ENCODE peak calls at places on chromosomes 3 and 15, in ten cellular contexts. K is gastrocnemius medialis, A is HCT116, M is A549, C is body of pancreas, N is right lobe of liver, H is upper lobe of left lung, J is HepG2, U is GM12878, I is heart left ventricle. Q is an unnamed sample.

GRCh38 chr3:170137971-170138370 is 43.6 kb downstream of the PHC3 start:
- ATAC-seq in C (no peak), A (no peak), J (no peak), H (no peak), U (no peak), K (no peak), M (no peak), N (no peak), I (no peak), Q (no peak)

GRCh38 chr3:16801223-16801622 is 83.5 kb upstream of the PLCL2 start:
- ATAC-seq in J (no peak), C (no peak), M (no peak), I (no peak), K (peak), U (peak), H (peak), N (peak), A (no peak), Q (peak)

GRCh38 chr3:159922861-159923312 is 65.7 kb upstream of the IL12A start:
- ATAC-seq in J (no peak), N (no peak), C (no peak), A (no peak), M (no peak), H (peak), U (peak), K (no peak), I (no peak), Q (no peak)

GRCh38 chr3:105033081-105033480 is 333.6 kb upstream of the ALCAM start:
- ATAC-seq in A (no peak), I (no peak), J (no peak), U (no peak), N (no peak), K (no peak), M (no peak), H (no peak), C (peak), Q (no peak)

GRCh38 chr3:9414822-9415221 is 17.4 kb downstream of the SETD5 start:
- ATAC-seq in H (no peak), N (peak), M (no peak), U (no peak), C (no peak), K (no peak), I (no peak), A (no peak), J (no peak), Q (no peak)

GRCh38 chr3:114558271-114558670 is 264.4 kb downstream of the TIGIT start:
- ATAC-seq in I (no peak), C (peak), M (no peak), N (no peak), J (no peak), U (no peak), K (peak), A (no peak), H (no peak), Q (no peak)

GRCh38 chr3:53256704-53257055 is 858 bp upstream of the TKT start:
- ATAC-seq in N (no peak), I (no peak), C (no peak), J (no peak), M (no peak), A (no peak), H (no peak), K (no peak), U (no peak), Q (no peak)

GRCh38 chr3:23785097-23785645 is 20.6 kb upstream of the UBE2E1 start:
- ATAC-seq in U (no peak), A (no peak), K (no peak), N (no peak), I (no peak), J (no peak), C (no peak), H (no peak), M (no peak), Q (no peak)

GRCh38 chr3:130956281-130956680 is 62.4 kb downstream of the ATP2C1 start:
- ATAC-seq in J (no peak), M (no peak), K (no peak), C (no peak), I (no peak), U (no peak), H (no peak), A (no peak), N (no peak), Q (no peak)

GRCh38 chr3:23748398-23749110 is 57.2 kb upstream of the UBE2E1 start:
- ATAC-seq in J (no peak), A (no peak), K (peak), C (peak), N (no peak), I (no peak), H (peak), U (peak), M (peak), Q (peak)

GRCh38 chr3:121989943-121990342 is 32.1 kb downstream of the ILDR1 start:
- ATAC-seq in H (no peak), A (no peak), K (no peak), M (no peak), N (peak), I (no peak), J (peak), C (peak), U (no peak), Q (no peak)

GRCh38 chr3:114393367-114394072 is 99.7 kb downstream of the TIGIT start:
- ATAC-seq in I (no peak), M (no peak), C (no peak), H (peak), N (no peak), J (no peak), U (no peak), K (peak), A (no peak), Q (peak)

GRCh38 chr15:85443046-85443445 is 62.6 kb downstream of the AKAP13 start:
- ATAC-seq in C (no peak), J (no peak), U (peak), H (no peak), A (no peak), I (no peak), K (no peak), M (no peak), N (no peak), Q (no peak)

GRCh38 chr3:42476225-42477160 is 25.9 kb upstream of the VIPR1 start:
- ATAC-seq in C (peak), A (peak), N (peak), I (peak), J (no peak), M (peak), H (peak), U (no peak), K (no peak), Q (peak)

GRCh38 chr3:138257986-138258385 is 70.9 kb downstream of the ARMC8 start:
- ATAC-seq in C (no peak), K (no peak), H (no peak), U (peak), J (no peak), I (no peak), N (no peak), A (no peak), M (no peak), Q (no peak)

GRCh38 chr3:184618793-184619192 is 57.2 kb downstream of the EPHB3 start:
- ATAC-seq in K (no peak), N (peak), M (no peak), C (no peak), U (no peak), J (no peak), H (peak), A (no peak), I (no peak), Q (peak)

GRCh38 chr15:63626955-63627354 is 29.8 kb downstream of the FBXL22 start:
- ATAC-seq in A (no peak), K (no peak), M (no peak), H (no peak), I (no peak), C (no peak), N (no peak), J (no peak), U (peak), Q (no peak)

GRCh38 chr3:24161841-24162240 is 216.8 kb downstream of the NR1D2 start:
- ATAC-seq in I (no peak), K (no peak), N (no peak), H (no peak), C (no peak), J (no peak), U (no peak), A (no peak), M (no peak), Q (no peak)

GRCh38 chr3:13473020-13473419 is 7.1 kb upstream of the HDAC11 start:
- ATAC-seq in J (no peak), K (no peak), C (no peak), H (no peak), U (no peak), N (no peak), I (no peak), M (no peak), A (no peak), Q (no peak)

GRCh38 chr3:78994174-78995027 is 773.4 kb downstream of the ROBO1 start:
- ATAC-seq in C (no peak), K (no peak), H (no peak), U (no peak), I (no peak), M (no peak), J (peak), A (no peak), N (no peak), Q (no peak)

GRCh38 chr3:15572138-15572537 is 29.2 kb downstream of the HACL1 start:
- ATAC-seq in A (no peak), U (no peak), N (peak), K (no peak), C (peak), J (no peak), M (no peak), H (no peak), I (no peak), Q (no peak)

DNA sequence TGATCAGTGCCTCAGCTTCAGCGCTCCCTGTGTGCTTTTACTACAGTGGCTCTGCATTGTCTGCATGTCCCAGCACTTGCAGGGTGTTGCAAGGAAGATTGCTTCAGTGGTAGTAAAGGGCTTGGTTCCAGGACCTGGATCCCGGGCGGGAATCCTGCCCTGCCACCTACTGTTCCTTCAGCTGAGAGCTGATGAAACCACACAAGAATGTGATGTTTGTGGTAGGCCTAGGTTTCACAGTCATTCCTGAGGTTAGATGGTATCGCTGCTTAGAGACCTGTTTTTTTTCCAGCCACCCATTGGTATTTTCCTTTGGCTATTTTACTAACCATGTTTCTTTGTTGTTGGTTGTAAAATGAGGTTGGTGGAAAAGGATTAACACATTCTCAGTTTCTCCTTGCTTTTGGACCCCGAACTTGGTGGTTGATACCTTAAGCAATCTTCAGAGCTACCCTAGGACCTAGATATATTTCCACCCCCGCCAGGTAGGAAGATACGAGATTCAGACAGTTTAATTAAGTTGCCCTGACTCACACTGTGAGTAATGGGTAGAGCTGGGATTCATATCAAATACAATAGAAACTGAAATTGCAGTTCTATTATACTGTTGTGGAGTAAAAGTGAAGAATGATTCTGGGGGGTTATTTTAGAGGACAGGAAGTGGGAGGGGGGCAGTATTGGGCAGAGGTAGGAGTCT is 11.4 kb downstream of the GPR87 start:
- ATAC-seq in I (no peak), C (peak), K (peak), H (peak), N (peak), M (peak), U (no peak), J (peak), A (peak), Q (peak)
- H3K27ac ChIP-seq in I (no peak), C (no peak), K (no peak), H (no peak), N (no peak), M (peak), U (no peak), J (no peak), A (peak), Q (no peak)

GRCh38 chr15:72379856-72380255 is 4.0 kb upstream of the HEXA start:
- ATAC-seq in N (no peak), C (no peak), J (no peak), A (no peak), K (no peak), I (no peak), H (no peak), M (no peak), U (no peak), Q (no peak)

GRCh38 chr15:72375501-72375845 is 341 bp downstream of the HEXA start:
- ATAC-seq in J (peak), H (peak), K (peak), N (peak), C (peak), U (peak), M (peak), A (peak), I (peak), Q (peak)

GRCh38 chr15:72380743-72381142 is 4.9 kb upstream of the HEXA start:
- ATAC-seq in K (no peak), C (no peak), N (no peak), J (no peak), A (no peak), H (no peak), M (no peak), U (no peak), I (no peak), Q (no peak)

DNA sequence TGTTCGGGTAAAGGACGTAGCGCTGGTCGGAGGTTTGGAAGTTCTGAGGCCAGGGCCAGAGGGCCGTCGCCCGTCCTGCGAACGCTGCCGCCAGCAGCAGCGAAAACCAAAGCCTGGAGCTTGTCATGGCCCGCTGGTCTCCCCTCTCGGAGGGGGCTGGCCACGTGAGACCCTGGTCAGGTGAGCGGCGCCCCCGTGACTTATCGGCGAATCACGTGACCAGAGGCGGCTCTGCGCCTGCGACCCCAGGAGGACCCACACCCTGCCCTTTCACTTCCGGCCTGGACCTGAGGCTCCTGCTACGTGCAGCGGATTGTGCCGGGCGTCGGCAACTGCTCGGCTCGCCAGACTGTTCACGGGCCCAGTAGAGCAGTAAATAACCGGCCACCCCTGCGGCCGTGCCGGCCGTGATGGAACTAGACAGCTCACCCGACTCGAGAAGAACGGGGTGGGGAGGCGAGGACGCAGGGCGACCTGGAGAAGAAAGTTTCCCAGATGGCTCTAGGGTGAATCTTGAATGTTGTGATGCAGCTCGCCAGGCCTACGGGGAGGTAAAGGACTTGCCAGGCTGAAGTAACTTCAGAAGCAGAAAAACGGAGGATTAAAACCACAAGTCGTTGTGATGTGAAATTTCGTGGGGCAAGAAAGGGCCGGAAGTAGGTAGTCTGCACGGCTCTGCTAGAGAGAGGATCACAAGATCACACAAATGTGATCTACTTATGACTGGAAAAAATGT is at the start of gene HEXA:
- ATAC-seq in M (peak), I (peak), C (peak), U (peak), H (peak), K (peak), N (peak), J (peak), A (peak), Q (peak)
- TF ChIP-seq POLR2A in M (peak), I (peak), C (peak), U (peak), H (peak), K (peak), N (peak), J (peak), A (no peak), Q (peak)

DNA sequence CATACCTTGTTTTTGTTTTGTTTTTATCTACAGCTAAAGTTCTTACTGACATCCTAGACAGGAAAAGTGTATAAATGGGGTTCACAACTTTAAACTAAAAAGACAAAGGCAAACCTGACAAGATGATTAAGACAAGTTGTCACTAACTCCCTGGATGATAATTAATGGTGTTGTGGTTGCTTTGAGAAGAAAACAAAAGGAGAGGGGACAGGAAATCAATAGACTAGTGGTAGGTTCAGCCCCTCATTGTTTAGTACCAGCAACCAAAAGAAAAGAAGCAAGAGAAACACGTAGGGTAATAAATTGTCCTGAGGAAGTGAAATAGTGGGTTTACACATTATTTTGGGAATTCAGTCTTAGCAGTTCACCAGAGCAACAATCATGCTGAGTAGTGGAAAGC is 78.8 kb downstream of the BFSP2 start:
- ATAC-seq in H (no peak), K (no peak), N (no peak), U (no peak), I (no peak), C (no peak), A (no peak), J (no peak), M (no peak), Q (no peak)
- H3K27ac ChIP-seq in H (no peak), K (no peak), N (no peak), U (peak), I (no peak), C (no peak), A (no peak), J (no peak), M (no peak), Q (no peak)

GRCh38 chr3:156787926-156788663 is 38.1 kb upstream of the LEKR1 start:
- ATAC-seq in C (no peak), H (peak), N (no peak), A (peak), J (no peak), I (no peak), K (no peak), M (peak), U (peak), Q (no peak)
- TF ChIP-seq POLR2A in C (no peak), H (no peak), N (no peak), A (no peak), J (no peak), I (no peak), K (no peak), M (no peak), U (no peak), Q (no peak)

GRCh38 chr3:113241292-113242033 is 30.1 kb downstream of the BOC start:
- ATAC-seq in J (no peak), U (no peak), A (no peak), M (no peak), N (no peak), I (no peak), H (no peak), C (no peak), K (no peak), Q (no peak)
- H3K27ac ChIP-seq in J (no peak), U (no peak), A (no peak), M (no peak), N (no peak), I (peak), H (no peak), C (no peak), K (peak), Q (peak)

GRCh38 chr3:99658274-99658673 is 19.9 kb downstream of the COL8A1 start:
- ATAC-seq in N (no peak), M (no peak), I (peak), A (no peak), C (no peak), K (no peak), J (no peak), U (no peak), H (peak), Q (peak)

GRCh38 chr3:99662838-99663570 is 24.6 kb downstream of the COL8A1 start:
- ATAC-seq in K (no peak), U (no peak), I (no peak), J (no peak), N (no peak), M (no peak), A (no peak), C (no peak), H (no peak), Q (no peak)

GRCh38 chr3:99659965-99660364 is 21.6 kb downstream of the COL8A1 start:
- ATAC-seq in A (no peak), J (no peak), U (no peak), K (peak), N (peak), I (peak), C (peak), M (no peak), H (peak), Q (peak)

GRCh38 chr3:99656606-99657005 is 18.2 kb downstream of the COL8A1 start:
- ATAC-seq in C (no peak), A (no peak), I (no peak), K (no peak), N (no peak), J (no peak), M (no peak), U (no peak), H (no peak), Q (no peak)

GRCh38 chr3:99659032-99659431 is 20.6 kb downstream of the COL8A1 start:
- ATAC-seq in C (peak), U (no peak), A (no peak), J (no peak), H (peak), N (no peak), I (peak), K (peak), M (peak), Q (peak)
- TF ChIP-seq POLR2A in C (no peak), U (no peak), A (no peak), J (no peak), H (no peak), N (no peak), I (no peak), K (no peak), M (no peak), Q (no peak)

DNA sequence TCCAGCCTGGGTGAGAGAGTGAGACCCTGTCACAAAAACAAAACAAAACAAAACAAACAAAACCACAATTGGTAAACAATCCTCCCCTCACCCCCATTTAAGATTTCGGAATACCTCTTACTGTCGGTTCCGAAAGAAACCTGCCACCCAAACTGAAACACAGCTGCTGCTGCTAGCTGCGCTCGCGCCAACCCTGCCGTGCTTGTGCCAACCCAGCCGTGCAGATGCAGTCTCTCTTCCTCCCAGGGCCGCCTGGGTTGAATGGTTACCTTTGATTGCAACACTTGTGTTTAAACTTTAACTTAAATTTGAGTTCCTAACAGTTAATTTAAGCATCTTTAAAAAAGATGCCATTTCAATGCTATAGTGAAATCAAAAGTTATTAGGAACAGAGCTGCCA is 28.5 kb upstream of the SPTBN5 start:
- ATAC-seq in U (no peak), M (no peak), K (no peak), C (no peak), J (no peak), N (no peak), A (no peak), H (no peak), I (no peak), Q (no peak)
- H3K27ac ChIP-seq in U (no peak), M (no peak), K (no peak), C (peak), J (no peak), N (no peak), A (no peak), H (no peak), I (peak), Q (no peak)

GRCh38 chr3:44338010-44338827 is at the start of gene TCAIM:
- ATAC-seq in N (peak), J (peak), H (peak), C (peak), A (peak), M (peak), U (peak), K (peak), I (peak), Q (peak)
- TF ChIP-seq POLR2A in N (peak), J (no peak), H (no peak), C (peak), A (no peak), M (peak), U (peak), K (peak), I (peak), Q (peak)

Q was measured in gastroesophageal sphincter.